ENCODE peak calls at places on chromosomes 13 and 19, in nine cellular contexts. T is H7; K is CD8-positive, alpha-beta T cell; Q is endodermal cell; B is HT1080; R is CD4-positive, CD25-positive, alpha-beta regulatory T cell; N is smooth muscle cell of the brain vasculature; X is mucosa of gallbladder; A is NCI-H510A treated with DMSO at 0.1 percent for 48 hours. O is an unnamed sample.

GRCh38 chr13:74219571-74219970 is 85.4 kb upstream of the KLF12 start:
- DNase-seq in B (no peak), N (no peak), Q (no peak), R (no peak), X (no peak), T (no peak), A (no peak), K (no peak), O (no peak)

GRCh38 chr13:33610471-33611015 is 207.4 kb upstream of the RFC3 start:
- DNase-seq in X (no peak), T (peak; percentile 77), K (peak; percentile 53), B (no peak), N (no peak), Q (peak; percentile 84), A (no peak), R (peak; percentile 41), O (no peak)

GRCh38 chr19:36331353-36332228 is 47.4 kb downstream of the ZFP14 start:
- DNase-seq in X (peak; percentile 96), K (peak; percentile 55), A (peak; percentile 97), B (peak; percentile 80), R (peak; percentile 70), T (peak; percentile 92), N (peak; percentile 72), Q (peak; percentile 99), O (peak; percentile 88)

GRCh38 chr13:73073050-73073449 is 14.2 kb downstream of the KLF5 start:
- DNase-seq in R (no peak), N (no peak), T (no peak), B (no peak), K (no peak), X (no peak), A (no peak), Q (peak; percentile 31), O (no peak)

GRCh38 chr13:40682449-40683240 is 16.2 kb upstream of the FOXO1 start:
- DNase-seq in R (peak; percentile 61), K (no peak), T (no peak), N (no peak), B (peak; percentile 25), Q (peak; percentile 52), A (peak; percentile 6), X (no peak), O (no peak)

GRCh38 chr19:49926520-49926919 is 2.5 kb upstream of the ATF5 start:
- DNase-seq in N (no peak), R (no peak), X (no peak), K (no peak), A (no peak), Q (peak; percentile 28), B (no peak), T (no peak), O (no peak)

GRCh38 chr13:111211789-111212516 is 96.8 kb downstream of the ARHGEF7 start:
- DNase-seq in A (no peak), R (no peak), N (no peak), X (no peak), B (no peak), Q (peak; percentile 75), T (peak; percentile 61), K (no peak), O (no peak)

GRCh38 chr19:17075860-17076538 is 422 bp downstream of the MYO9B start:
- DNase-seq in N (no peak), K (no peak), R (peak; percentile 44), T (no peak), A (peak; percentile 19), X (peak; percentile 31), Q (no peak), B (no peak), O (no peak)

GRCh38 chr13:110280231-110280813 is 26.6 kb downstream of the COL4A1 start:
- DNase-seq in A (no peak), R (no peak), T (no peak), B (no peak), X (no peak), Q (no peak), K (no peak), N (no peak), O (no peak)

GRCh38 chr19:58374200-58374599 is 6.6 kb downstream of the ZNF837 start:
- DNase-seq in T (no peak), N (no peak), B (no peak), K (no peak), A (no peak), R (no peak), Q (no peak), X (no peak), O (no peak)

GRCh38 chr19:9818175-9818733 is 625 bp downstream of the FBXL12 start:
- DNase-seq in A (no peak), K (no peak), B (no peak), T (no peak), N (no peak), X (no peak), Q (no peak), R (no peak), O (no peak)

GRCh38 chr19:39276740-39277139 is 8.5 kb downstream of the IFNL2 start:
- DNase-seq in Q (no peak), N (no peak), R (no peak), X (no peak), A (no peak), K (no peak), B (no peak), T (no peak), O (no peak)

GRCh38 chr19:36207605-36208252 is 6.7 kb downstream of the ZNF565 start:
- DNase-seq in N (no peak), Q (no peak), K (no peak), T (no peak), X (no peak), B (no peak), A (no peak), R (no peak), O (no peak)

GRCh38 chr19:38037151-38037611 is 130.2 kb downstream of the SIPA1L3 start:
- DNase-seq in A (peak; percentile 82), R (no peak), N (no peak), X (no peak), B (no peak), Q (no peak), K (no peak), T (peak; percentile 61), O (no peak)

GRCh38 chr19:42048992-42049391 is 21.0 kb downstream of the GRIK5 start:
- DNase-seq in R (no peak), N (no peak), B (peak; percentile 18), K (no peak), T (no peak), Q (no peak), A (peak; percentile 46), X (no peak), O (no peak)

GRCh38 chr19:40236366-40236765 is 9.9 kb upstream of the CCNP start:
- DNase-seq in T (no peak), Q (no peak), X (no peak), K (no peak), R (no peak), N (no peak), B (no peak), A (no peak), O (no peak)

GRCh38 chr13:66875264-66875663 is 354.9 kb downstream of the PCDH9 start:
- DNase-seq in Q (no peak), R (no peak), X (no peak), A (no peak), N (peak; percentile 37), B (no peak), T (no peak), K (no peak), O (no peak)

GRCh38 chr13:66660013-66660804 is 569.9 kb downstream of the PCDH9 start:
- DNase-seq in A (peak; percentile 36), X (no peak), K (no peak), B (peak; percentile 89), R (no peak), Q (no peak), T (no peak), N (no peak), O (no peak)

GRCh38 chr19:28607066-28607583 is 605.8 kb downstream of the UQCRFS1 start:
- DNase-seq in B (no peak), A (no peak), Q (no peak), K (no peak), R (no peak), X (no peak), T (no peak), N (no peak), O (no peak)

GRCh38 chr13:19601749-19602725 is 31.4 kb upstream of the MPHOSPH8 start:
- DNase-seq in K (peak; percentile 57), N (no peak), T (peak; percentile 90), R (peak; percentile 6), B (peak; percentile 61), A (peak; percentile 18), X (no peak), Q (peak; percentile 89), O (no peak)

GRCh38 chr13:114019367-114019766 is 45.5 kb upstream of the C13orf46 start:
- DNase-seq in B (peak; percentile 36), Q (peak; percentile 78), R (no peak), T (peak; percentile 92), N (no peak), K (no peak), A (no peak), X (no peak), O (no peak)

GRCh38 chr19:3270908-3271307 is 46.4 kb downstream of the CELF5 start:
- DNase-seq in T (peak; percentile 86), R (peak; percentile 20), A (no peak), X (no peak), Q (peak; percentile 77), B (peak; percentile 37), K (no peak), N (no peak), O (no peak)

GRCh38 chr13:62583466-62583865 is 1167.8 kb upstream of the PCDH20 start:
- DNase-seq in B (no peak), Q (no peak), N (no peak), R (no peak), T (no peak), A (no peak), X (no peak), K (no peak), O (no peak)

GRCh38 chr13:28744091-28744536 is 25.3 kb upstream of the SLC46A3 start:
- DNase-seq in R (no peak), T (peak; percentile 43), B (peak; percentile 81), N (peak; percentile 62), K (no peak), X (no peak), Q (peak; percentile 85), A (no peak), O (no peak)

O was measured in SK-N-MC.